ENCODE peak calls at places on chromosomes 1 and 21, in six cellular contexts. T is fibroblast of pulmonary artery, V is HFF-Myc, P is K562, L is uterus, N is pancreas. G is an unnamed sample.
A peak's percentile ranks its signal among the peaks of the same experiment; 100 is the strongest.

GRCh38 chr1:241423541-241424479 is 66.8 kb upstream of the RGS7 start:
- DNase-seq in V (no peak), T (peak; percentile 3), L (no peak), N (peak; percentile 79), P (no peak), G (no peak)

GRCh38 chr1:218811497-218811896 is 362.2 kb upstream of the LYPLAL1 start:
- DNase-seq in T (peak; percentile 52), V (no peak), N (no peak), P (no peak), L (peak; percentile 18), G (no peak)

GRCh38 chr1:44806025-44806703 is 987 bp downstream of the DYNLT4 start:
- DNase-seq in L (peak; percentile 47), N (peak; percentile 67), T (no peak), V (no peak), P (no peak), G (peak; percentile 49)

GRCh38 chr1:226487921-226488320 is 60.6 kb upstream of the STUM start:
- DNase-seq in L (no peak), N (no peak), P (no peak), V (no peak), T (no peak), G (no peak)

GRCh38 chr1:234988536-234988935 is 140.1 kb downstream of the TOMM20 start:
- DNase-seq in N (no peak), T (no peak), L (no peak), P (no peak), V (no peak), G (no peak)

GRCh38 chr1:235495539-235495938 is 8.7 kb downstream of the B3GALNT2 start:
- DNase-seq in N (no peak), T (no peak), V (no peak), L (no peak), P (no peak), G (no peak)

GRCh38 chr1:188169971-188170370 is 1341.2 kb downstream of the PLA2G4A start:
- DNase-seq in N (no peak), P (no peak), V (no peak), L (no peak), T (no peak), G (no peak)

GRCh38 chr1:245748246-245748645 is 593.5 kb downstream of the KIF26B start:
- DNase-seq in L (no peak), V (no peak), N (no peak), P (no peak), T (no peak), G (no peak)

GRCh38 chr1:203636306-203636705 is 9.7 kb downstream of the ATP2B4 start:
- DNase-seq in L (peak; percentile 40), T (no peak), N (no peak), P (no peak), V (no peak), G (no peak)

GRCh38 chr1:53362270-53362669 is 34.4 kb upstream of the LRP8 start:
- DNase-seq in V (no peak), L (no peak), T (no peak), N (peak; percentile 10), P (no peak), G (no peak)

GRCh38 chr1:208045410-208046252 is 134.7 kb upstream of the CD34 start:
- DNase-seq in P (no peak), N (peak; percentile 82), T (no peak), V (no peak), L (no peak), G (peak; percentile 81)

GRCh38 chr1:245258271-245258920 is 103.6 kb downstream of the KIF26B start:
- DNase-seq in P (no peak), N (peak; percentile 62), V (no peak), T (no peak), L (no peak), G (no peak)

GRCh38 chr21:43720539-43721224 is 1.8 kb downstream of the PDXK start:
- DNase-seq in T (no peak), V (no peak), P (no peak), N (peak; percentile 60), L (no peak), G (no peak)

GRCh38 chr1:40039757-40040510 is 595 bp upstream of the CAP1 start:
- DNase-seq in P (peak; percentile 78), L (peak; percentile 86), T (peak; percentile 85), V (peak; percentile 77), N (peak; percentile 81), G (peak; percentile 96)
- H3K4me3 ChIP-seq in P (peak overlapping the region; percentile 91), L (peak overlapping the region; percentile 83), T (peak overlapping the region; percentile 83), V (peak overlapping the region; percentile 85), N (peak overlapping the region; percentile 79), G (peak overlapping the region; percentile 94)

GRCh38 chr1:229557913-229558414 is 543 bp downstream of the ABCB10 start:
- DNase-seq in L (peak; percentile 37), V (no peak), P (peak; percentile 63), N (peak; percentile 81), T (peak; percentile 12), G (peak; percentile 72)
- TF ChIP-seq CTCF in L (no peak), V (no peak), P (peak; percentile 5), N (no peak), T (no peak), G (no peak)

GRCh38 chr1:159170639-159171038 is 776 bp upstream of the CADM3 start:
- DNase-seq in L (no peak), T (peak; percentile 80), P (no peak), V (no peak), N (no peak), G (no peak)

GRCh38 chr1:159173303-159173702 is 1.9 kb downstream of the CADM3 start:
- DNase-seq in L (no peak), P (no peak), N (no peak), T (no peak), V (no peak), G (no peak)

GRCh38 chr1:159171254-159171687 is at the start of gene CADM3:
- DNase-seq in T (peak; percentile 59), N (peak; percentile 54), V (no peak), P (no peak), L (peak; percentile 12), G (no peak)

GRCh38 chr1:159172599-159173291 is 1.3 kb downstream of the CADM3 start:
- DNase-seq in P (no peak), V (no peak), T (peak; percentile 67), N (no peak), L (no peak), G (no peak)

DNA sequence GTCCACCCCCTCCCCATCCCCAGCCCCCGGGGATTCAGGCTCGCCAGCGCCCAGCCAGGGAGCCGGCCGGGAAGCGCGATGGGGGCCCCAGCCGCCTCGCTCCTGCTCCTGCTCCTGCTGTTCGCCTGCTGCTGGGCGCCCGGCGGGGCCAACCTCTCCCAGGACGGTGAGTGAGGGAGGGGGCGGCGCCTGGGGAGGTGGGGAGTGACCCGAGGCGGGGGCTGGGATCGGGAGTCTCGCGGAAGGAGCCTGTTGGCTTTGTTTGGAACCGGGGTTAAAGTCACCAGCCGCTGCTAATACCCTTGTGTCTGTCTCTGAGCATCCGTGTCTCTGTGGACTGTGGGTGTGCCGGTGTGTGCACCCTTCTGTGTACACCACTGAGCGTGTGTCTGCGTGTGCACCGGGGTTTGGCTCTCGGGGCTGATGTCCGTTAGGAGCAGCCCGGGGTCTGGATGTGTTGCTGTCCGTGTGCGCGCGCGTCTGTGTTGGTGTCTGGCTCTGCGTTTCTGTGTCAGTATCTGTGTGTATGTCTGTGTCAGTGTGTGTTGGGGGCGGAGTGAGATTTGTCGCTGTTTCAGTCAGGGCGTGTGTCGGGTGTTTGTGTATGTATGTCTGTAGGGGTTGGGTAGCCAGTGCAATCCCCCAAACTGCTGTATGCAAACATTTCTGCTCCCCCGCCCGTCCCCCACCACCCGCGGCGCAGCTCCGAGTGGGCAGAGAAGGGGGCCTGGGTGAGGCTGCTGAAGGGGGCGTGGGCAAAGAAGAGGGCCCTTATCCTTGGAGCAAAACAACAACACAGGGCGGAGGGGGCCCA is 480 bp downstream of the CADM3 start:
- DNase-seq in L (no peak), V (no peak), N (peak; percentile 60), T (peak; percentile 17), P (no peak), G (no peak)
- H3K4me3 ChIP-seq in L (no peak overlapping the region), V (no peak overlapping the region), N (no peak overlapping the region), T (peak overlapping the region; percentile 60), P (no peak overlapping the region), G (peak overlapping the region; percentile 24)

DNA sequence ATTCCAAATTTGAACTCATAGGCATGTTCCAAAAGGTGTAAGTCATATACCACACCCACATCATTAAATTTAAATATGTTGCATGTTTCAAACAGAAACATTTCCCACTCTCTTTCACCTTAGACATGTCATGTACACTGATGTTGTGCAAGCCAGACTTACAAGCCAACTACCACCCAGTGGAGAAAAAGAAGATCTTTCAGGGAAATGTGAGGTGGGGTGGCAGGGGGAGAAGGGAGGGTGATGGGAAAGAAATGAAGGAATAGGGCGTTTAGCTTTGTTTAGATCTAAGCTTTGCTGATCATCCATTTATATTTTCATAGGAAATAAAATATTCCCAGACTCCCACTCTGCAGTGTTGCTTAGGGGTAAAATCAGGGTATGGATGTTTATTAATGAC is 1.6 kb downstream of the NEGR1 start:
- DNase-seq in N (no peak), T (no peak), P (no peak), V (no peak), L (no peak), G (no peak)
- TF ChIP-seq CTCF in N (no peak), T (no peak), P (no peak), V (no peak), L (no peak), G (no peak)